ENCODE peak calls at places on chromosomes 5 and 9, in nine cellular contexts. One of them, this sample, is unnamed.

GRCh38 chr5:72441094-72441723 is 66.0 kb downstream of the ZNF366 start:
- DNase-seq in foreskin fibroblast: peak
- DNase-seq in GM12865: peak
- DNase-seq in GM13976: no peak
- DNase-seq in fibroblast of lung: peak
- DNase-seq in nephron progenitor cell: no peak
- DNase-seq in HFFc6: no peak
- DNase-seq in AG09309: no peak
- DNase-seq in GM10248: no peak
- DNase-seq in this sample: no peak

GRCh38 chr5:21173526-21173925 is 1185.5 kb upstream of the CDH18 start:
- DNase-seq in foreskin fibroblast: no peak
- DNase-seq in GM12865: no peak
- DNase-seq in GM13976: no peak
- DNase-seq in fibroblast of lung: no peak
- DNase-seq in nephron progenitor cell: no peak
- DNase-seq in HFFc6: no peak
- DNase-seq in AG09309: no peak
- DNase-seq in GM10248: no peak
- DNase-seq in this sample: no peak

GRCh38 chr5:174311531-174312269 is 266.2 kb downstream of the NSG2 start:
- DNase-seq in foreskin fibroblast: peak
- DNase-seq in GM12865: peak
- DNase-seq in GM13976: peak
- DNase-seq in fibroblast of lung: peak
- DNase-seq in nephron progenitor cell: peak
- DNase-seq in HFFc6: no peak
- DNase-seq in AG09309: no peak
- DNase-seq in GM10248: peak
- DNase-seq in this sample: peak

GRCh38 chr9:112091805-112092204 is 83.3 kb downstream of the SUSD1 start:
- DNase-seq in foreskin fibroblast: peak
- DNase-seq in GM12865: no peak
- DNase-seq in GM13976: no peak
- DNase-seq in fibroblast of lung: peak
- DNase-seq in nephron progenitor cell: no peak
- DNase-seq in HFFc6: peak
- DNase-seq in AG09309: no peak
- DNase-seq in GM10248: no peak
- DNase-seq in this sample: no peak

GRCh38 chr5:174903333-174903732 is 179.0 kb downstream of the MSX2 start:
- DNase-seq in foreskin fibroblast: no peak
- DNase-seq in GM12865: no peak
- DNase-seq in GM13976: no peak
- DNase-seq in fibroblast of lung: no peak
- DNase-seq in nephron progenitor cell: no peak
- DNase-seq in HFFc6: no peak
- DNase-seq in AG09309: no peak
- DNase-seq in GM10248: no peak
- DNase-seq in this sample: no peak

GRCh38 chr9:93657331-93658111 is 81.1 kb downstream of the PHF2 start:
- DNase-seq in foreskin fibroblast: no peak
- DNase-seq in GM12865: no peak
- DNase-seq in GM13976: no peak
- DNase-seq in fibroblast of lung: no peak
- DNase-seq in nephron progenitor cell: no peak
- DNase-seq in HFFc6: no peak
- DNase-seq in AG09309: no peak
- DNase-seq in GM10248: no peak
- DNase-seq in this sample: no peak

GRCh38 chr9:122217640-122218039 is 11.1 kb downstream of the LHX6 start:
- DNase-seq in foreskin fibroblast: no peak
- DNase-seq in GM12865: no peak
- DNase-seq in GM13976: peak
- DNase-seq in fibroblast of lung: no peak
- DNase-seq in nephron progenitor cell: no peak
- DNase-seq in HFFc6: no peak
- DNase-seq in AG09309: no peak
- DNase-seq in GM10248: no peak
- DNase-seq in this sample: no peak

GRCh38 chr5:116702776-116703175 is 128.2 kb upstream of the SEMA6A start:
- DNase-seq in foreskin fibroblast: no peak
- DNase-seq in GM12865: peak
- DNase-seq in GM13976: peak
- DNase-seq in fibroblast of lung: no peak
- DNase-seq in nephron progenitor cell: no peak
- DNase-seq in HFFc6: no peak
- DNase-seq in AG09309: no peak
- DNase-seq in GM10248: peak
- DNase-seq in this sample: peak

GRCh38 chr9:103530934-103531333 is 535.8 kb downstream of the CYLC2 start:
- DNase-seq in foreskin fibroblast: no peak
- DNase-seq in GM12865: no peak
- DNase-seq in GM13976: no peak
- DNase-seq in fibroblast of lung: no peak
- DNase-seq in nephron progenitor cell: no peak
- DNase-seq in HFFc6: no peak
- DNase-seq in AG09309: no peak
- DNase-seq in GM10248: no peak
- DNase-seq in this sample: no peak

GRCh38 chr9:37787059-37787458 is 2.2 kb upstream of the EXOSC3 start:
- DNase-seq in foreskin fibroblast: no peak
- DNase-seq in GM12865: no peak
- DNase-seq in GM13976: peak
- DNase-seq in fibroblast of lung: no peak
- DNase-seq in nephron progenitor cell: no peak
- DNase-seq in HFFc6: no peak
- DNase-seq in AG09309: no peak
- DNase-seq in GM10248: no peak
- DNase-seq in this sample: peak

GRCh38 chr5:146667633-146668032 is 151.6 kb upstream of the GPR151 start:
- DNase-seq in foreskin fibroblast: no peak
- DNase-seq in GM12865: no peak
- DNase-seq in GM13976: no peak
- DNase-seq in fibroblast of lung: peak
- DNase-seq in nephron progenitor cell: no peak
- DNase-seq in HFFc6: peak
- DNase-seq in AG09309: peak
- DNase-seq in GM10248: no peak
- DNase-seq in this sample: no peak

GRCh38 chr5:140855772-140856674 is at the start of gene PCDHA10:
- DNase-seq in foreskin fibroblast: no peak
- DNase-seq in GM12865: no peak
- DNase-seq in GM13976: no peak
- DNase-seq in fibroblast of lung: no peak
- DNase-seq in nephron progenitor cell: no peak
- DNase-seq in HFFc6: no peak
- DNase-seq in AG09309: no peak
- DNase-seq in GM10248: no peak
- DNase-seq in this sample: no peak

GRCh38 chr5:154196955-154197652 is 6.6 kb downstream of the GALNT10 start:
- DNase-seq in foreskin fibroblast: peak
- DNase-seq in GM12865: no peak
- DNase-seq in GM13976: no peak
- DNase-seq in fibroblast of lung: peak
- DNase-seq in nephron progenitor cell: no peak
- DNase-seq in HFFc6: peak
- DNase-seq in AG09309: no peak
- DNase-seq in GM10248: no peak
- DNase-seq in this sample: no peak
- TF ChIP-seq CTCF in foreskin fibroblast: peak
- TF ChIP-seq CTCF in GM12865: peak
- TF ChIP-seq CTCF in GM13976: peak
- TF ChIP-seq CTCF in fibroblast of lung: peak
- TF ChIP-seq CTCF in nephron progenitor cell: no peak
- TF ChIP-seq CTCF in HFFc6: peak
- TF ChIP-seq CTCF in AG09309: peak
- TF ChIP-seq CTCF in GM10248: peak
- TF ChIP-seq CTCF in this sample: no peak

GRCh38 chr5:164051745-164052144 is 546.3 kb downstream of the MAT2B start:
- DNase-seq in foreskin fibroblast: no peak
- DNase-seq in GM12865: no peak
- DNase-seq in GM13976: no peak
- DNase-seq in fibroblast of lung: peak
- DNase-seq in nephron progenitor cell: no peak
- DNase-seq in HFFc6: no peak
- DNase-seq in AG09309: no peak
- DNase-seq in GM10248: no peak
- DNase-seq in this sample: no peak

GRCh38 chr5:164053123-164053522 is 547.7 kb downstream of the MAT2B start:
- DNase-seq in foreskin fibroblast: no peak
- DNase-seq in GM12865: no peak
- DNase-seq in GM13976: no peak
- DNase-seq in fibroblast of lung: no peak
- DNase-seq in nephron progenitor cell: no peak
- DNase-seq in HFFc6: no peak
- DNase-seq in AG09309: no peak
- DNase-seq in GM10248: no peak
- DNase-seq in this sample: no peak

GRCh38 chr5:164054461-164054860 is 549.0 kb downstream of the MAT2B start:
- DNase-seq in foreskin fibroblast: no peak
- DNase-seq in GM12865: no peak
- DNase-seq in GM13976: no peak
- DNase-seq in fibroblast of lung: peak
- DNase-seq in nephron progenitor cell: no peak
- DNase-seq in HFFc6: no peak
- DNase-seq in AG09309: no peak
- DNase-seq in GM10248: no peak
- DNase-seq in this sample: no peak

GRCh38 chr5:164052536-164053090 is 547.2 kb downstream of the MAT2B start:
- DNase-seq in foreskin fibroblast: no peak
- DNase-seq in GM12865: no peak
- DNase-seq in GM13976: no peak
- DNase-seq in fibroblast of lung: peak
- DNase-seq in nephron progenitor cell: no peak
- DNase-seq in HFFc6: no peak
- DNase-seq in AG09309: no peak
- DNase-seq in GM10248: no peak
- DNase-seq in this sample: no peak

DNA sequence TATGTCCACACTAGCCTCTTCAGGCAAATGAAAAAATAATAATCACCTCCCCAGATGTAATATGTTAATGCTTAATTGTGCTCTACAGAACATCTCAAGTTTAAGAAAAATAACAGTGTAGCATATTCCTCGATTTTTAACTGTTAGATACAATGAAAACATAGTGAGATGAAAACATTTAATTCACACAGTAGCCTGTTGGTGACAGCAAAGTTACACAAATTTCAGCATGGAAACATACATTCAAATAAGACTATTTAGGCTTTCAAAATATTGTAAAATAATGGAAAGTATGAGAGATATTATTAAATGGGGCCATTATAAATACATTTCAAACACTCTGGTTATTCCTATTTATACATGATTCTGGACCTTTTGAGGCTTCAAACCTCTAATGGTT is 543.1 kb downstream of the MAT2B start:
- DNase-seq in foreskin fibroblast: peak
- DNase-seq in GM12865: no peak
- DNase-seq in GM13976: no peak
- DNase-seq in fibroblast of lung: peak
- DNase-seq in nephron progenitor cell: no peak
- DNase-seq in HFFc6: no peak
- DNase-seq in AG09309: no peak
- DNase-seq in GM10248: no peak
- DNase-seq in this sample: no peak
- TF ChIP-seq CTCF in foreskin fibroblast: no peak
- TF ChIP-seq CTCF in GM12865: no peak
- TF ChIP-seq CTCF in GM13976: no peak
- TF ChIP-seq CTCF in fibroblast of lung: peak
- TF ChIP-seq CTCF in nephron progenitor cell: no peak
- TF ChIP-seq CTCF in HFFc6: no peak
- TF ChIP-seq CTCF in AG09309: no peak
- TF ChIP-seq CTCF in GM10248: no peak
- TF ChIP-seq CTCF in this sample: no peak

DNA sequence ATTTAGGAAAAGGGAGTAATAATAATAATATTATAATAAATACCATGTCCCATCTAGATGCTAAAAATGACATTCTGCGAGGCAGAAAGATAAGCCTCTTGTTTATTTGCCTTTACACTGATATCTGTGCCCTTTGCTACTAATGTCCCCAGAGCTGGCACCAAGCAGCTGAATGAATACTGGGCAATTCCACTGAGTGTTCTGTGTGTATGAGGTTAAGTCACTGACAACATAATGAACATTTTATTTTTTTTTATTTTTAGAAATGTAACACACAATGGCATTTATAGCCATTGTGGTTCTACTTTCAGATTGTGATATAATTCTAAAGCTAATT is 89.7 kb downstream of the RGS7BP start:
- DNase-seq in foreskin fibroblast: no peak
- DNase-seq in GM12865: no peak
- DNase-seq in GM13976: no peak
- DNase-seq in fibroblast of lung: no peak
- DNase-seq in nephron progenitor cell: no peak
- DNase-seq in HFFc6: no peak
- DNase-seq in AG09309: no peak
- DNase-seq in GM10248: no peak
- DNase-seq in this sample: no peak
- TF ChIP-seq CTCF in foreskin fibroblast: no peak
- TF ChIP-seq CTCF in GM12865: no peak
- TF ChIP-seq CTCF in GM13976: no peak
- TF ChIP-seq CTCF in fibroblast of lung: no peak
- TF ChIP-seq CTCF in nephron progenitor cell: peak
- TF ChIP-seq CTCF in HFFc6: no peak
- TF ChIP-seq CTCF in AG09309: no peak
- TF ChIP-seq CTCF in GM10248: no peak
- TF ChIP-seq CTCF in this sample: no peak

DNA sequence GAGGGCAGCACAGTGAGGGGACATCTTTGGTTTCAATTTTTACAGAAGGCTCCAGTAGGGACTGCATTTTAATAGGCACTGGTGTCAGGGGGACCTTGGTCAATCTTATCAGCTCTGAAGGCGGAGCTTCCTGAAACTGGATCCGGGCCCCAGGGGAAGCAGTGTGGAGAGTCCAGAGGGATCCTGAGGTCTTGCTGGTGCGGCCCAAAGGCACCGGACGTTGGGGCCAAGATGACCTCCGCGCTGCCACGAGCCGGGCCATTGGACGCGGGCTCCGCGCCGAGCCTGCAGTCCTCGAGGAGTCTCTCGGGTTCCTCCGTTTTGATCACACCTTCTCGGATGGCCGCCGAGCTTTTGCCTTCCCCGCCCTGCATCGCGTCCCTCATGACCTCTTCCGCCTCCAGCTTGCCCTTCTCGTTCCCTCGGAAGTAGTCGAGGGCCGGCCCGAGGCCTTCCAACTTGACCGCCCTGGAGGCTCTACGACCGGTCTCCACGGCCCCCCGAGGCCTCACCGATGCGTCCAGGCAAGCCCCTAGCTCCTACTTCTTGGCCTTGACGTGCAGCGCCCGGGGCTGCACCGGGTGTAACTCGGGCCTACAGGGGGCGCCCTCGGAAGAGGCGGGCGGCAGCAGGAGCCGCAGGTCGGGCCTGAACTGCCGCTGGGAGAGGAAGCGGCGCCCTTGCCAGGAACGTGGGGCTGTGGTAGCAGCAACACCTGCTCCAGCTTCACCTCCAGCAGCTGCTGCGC is 18.8 kb downstream of the C5orf52 start:
- DNase-seq in foreskin fibroblast: no peak
- DNase-seq in GM12865: peak
- DNase-seq in GM13976: peak
- DNase-seq in fibroblast of lung: no peak
- DNase-seq in nephron progenitor cell: no peak
- DNase-seq in HFFc6: no peak
- DNase-seq in AG09309: no peak
- DNase-seq in GM10248: peak
- DNase-seq in this sample: no peak
- TF ChIP-seq CTCF in foreskin fibroblast: peak
- TF ChIP-seq CTCF in GM12865: no peak
- TF ChIP-seq CTCF in GM13976: peak
- TF ChIP-seq CTCF in fibroblast of lung: no peak
- TF ChIP-seq CTCF in nephron progenitor cell: no peak
- TF ChIP-seq CTCF in HFFc6: peak
- TF ChIP-seq CTCF in AG09309: no peak
- TF ChIP-seq CTCF in GM10248: no peak
- TF ChIP-seq CTCF in this sample: no peak

GRCh38 chr9:32251539-32251938 is 132.9 kb upstream of the ACO1 start:
- DNase-seq in foreskin fibroblast: no peak
- DNase-seq in GM12865: peak
- DNase-seq in GM13976: peak
- DNase-seq in fibroblast of lung: peak
- DNase-seq in nephron progenitor cell: peak
- DNase-seq in HFFc6: peak
- DNase-seq in AG09309: no peak
- DNase-seq in GM10248: peak
- DNase-seq in this sample: peak
- TF ChIP-seq CTCF in foreskin fibroblast: peak
- TF ChIP-seq CTCF in GM12865: peak
- TF ChIP-seq CTCF in GM13976: peak
- TF ChIP-seq CTCF in fibroblast of lung: peak
- TF ChIP-seq CTCF in nephron progenitor cell: peak
- TF ChIP-seq CTCF in HFFc6: peak
- TF ChIP-seq CTCF in AG09309: peak
- TF ChIP-seq CTCF in GM10248: peak
- TF ChIP-seq CTCF in this sample: peak

This sample was measured in GM20000.